ENCODE peak calls at places on chromosomes 5 and 9, in six cellular contexts. Y, J, V, P, S and K are unnamed samples.

GRCh38 chr5:151104795-151105194 is 24.0 kb upstream of the TNIP1 start:
- DNase-seq in S (no peak), Y (no peak), V (no peak), J (peak), P (no peak), K (no peak)

GRCh38 chr9:2138646-2139045 is 123.5 kb downstream of the SMARCA2 start:
- DNase-seq in Y (no peak), P (no peak), S (no peak), V (no peak), J (no peak), K (no peak)

GRCh38 chr5:1006656-1007071 is 1.9 kb upstream of the NKD2 start:
- DNase-seq in P (peak), V (peak), S (no peak), Y (no peak), J (no peak), K (no peak)

GRCh38 chr9:36640982-36641381 is 68.3 kb downstream of the MELK start:
- DNase-seq in P (no peak), J (no peak), Y (no peak), V (no peak), S (no peak), K (no peak)

GRCh38 chr5:97019435-97020117 is 83.7 kb downstream of the LNPEP start:
- DNase-seq in V (no peak), J (peak), S (no peak), P (no peak), Y (no peak), K (no peak)

GRCh38 chr5:34490501-34491250 is 165.5 kb upstream of the RAI14 start:
- DNase-seq in P (no peak), Y (no peak), S (no peak), V (no peak), J (peak), K (no peak)

GRCh38 chr5:147512640-147513334 is 2.9 kb upstream of the DPYSL3 start:
- DNase-seq in P (no peak), V (no peak), J (no peak), Y (no peak), S (no peak), K (no peak)

GRCh38 chr9:122127396-122127798 is 32.2 kb downstream of the NDUFA8 start:
- DNase-seq in J (no peak), Y (no peak), S (no peak), V (no peak), P (no peak), K (no peak)

GRCh38 chr9:115143689-115144088 is 25.7 kb upstream of the TNC start:
- DNase-seq in P (no peak), V (no peak), S (no peak), Y (no peak), J (no peak), K (no peak)

GRCh38 chr9:3475300-3476020 is 50.3 kb downstream of the RFX3 start:
- DNase-seq in S (no peak), P (no peak), V (peak), J (no peak), Y (no peak), K (no peak)

GRCh38 chr5:147621016-147621415 is 111.1 kb upstream of the DPYSL3 start:
- DNase-seq in Y (no peak), S (no peak), V (no peak), J (no peak), P (no peak), K (no peak)

GRCh38 chr5:133244242-133244641 is 192.4 kb downstream of the HSPA4 start:
- DNase-seq in Y (no peak), V (peak), J (no peak), P (no peak), S (no peak), K (no peak)

GRCh38 chr5:94849821-94850736 is 231.6 kb downstream of the SLF1 start:
- DNase-seq in Y (no peak), J (peak), P (peak), V (no peak), S (peak), K (no peak)

GRCh38 chr9:70413798-70414775 is at the start of gene KLF9:
- DNase-seq in V (peak), P (peak), S (peak), J (peak), Y (peak), K (peak)

GRCh38 chr5:17381926-17382325 is 116.1 kb upstream of the TAF11L2 start:
- DNase-seq in P (no peak), J (peak), S (no peak), V (peak), Y (no peak), K (no peak)

GRCh38 chr5:132747064-132747692 is at the start of gene CCNI2:
- DNase-seq in J (peak), S (no peak), Y (peak), V (peak), P (no peak), K (no peak)

GRCh38 chr9:132372177-132373095 is 17.6 kb upstream of the SETX start:
- DNase-seq in Y (no peak), P (peak), J (peak), V (peak), S (no peak), K (no peak)

GRCh38 chr9:110802416-110803035 is 133.9 kb downstream of the MUSK start:
- DNase-seq in S (no peak), V (no peak), P (no peak), J (peak), Y (no peak), K (no peak)
- H3K27ac ChIP-seq in S (no peak), V (no peak), P (no peak), J (no peak), Y (no peak), K (no peak)

DNA sequence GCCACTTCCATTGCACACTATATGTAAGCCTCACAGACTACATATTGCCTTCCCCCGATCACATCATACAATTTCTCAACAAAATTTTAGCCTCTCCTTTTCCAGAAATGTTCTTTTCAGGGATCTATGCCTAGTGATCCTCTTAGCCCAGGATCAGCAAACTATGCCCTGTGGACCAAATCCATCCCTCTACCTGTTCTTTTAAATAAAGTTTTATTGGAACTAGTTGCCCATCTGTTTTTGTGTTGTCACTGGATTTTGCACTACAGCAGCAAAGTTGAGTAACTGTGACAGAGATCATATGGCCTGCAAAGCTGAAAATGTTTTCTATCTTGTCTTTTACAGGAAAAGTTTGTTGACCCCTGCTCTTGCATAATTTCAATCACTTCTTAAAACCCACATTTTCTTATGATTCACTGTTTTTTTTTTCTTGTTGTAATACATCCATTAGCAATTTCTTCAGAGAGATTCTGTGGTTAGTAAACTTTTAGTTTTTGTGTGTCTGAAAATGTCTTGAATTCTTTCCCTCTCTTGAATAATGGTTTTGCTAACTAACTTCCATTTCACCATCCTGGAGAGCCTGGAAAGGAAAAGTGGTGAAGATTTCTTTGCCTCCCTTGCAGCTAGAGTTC is 7.1 kb downstream of the TXNDC8 start:
- DNase-seq in S (no peak), J (no peak), Y (no peak), V (no peak), P (no peak), K (no peak)
- H3K27ac ChIP-seq in S (no peak), J (no peak), Y (no peak), V (no peak), P (no peak), K (no peak)

GRCh38 chr5:172906436-172906835 is 52.8 kb upstream of the RPL26L1 start:
- DNase-seq in V (no peak), J (peak), P (no peak), S (no peak), Y (no peak), K (no peak)

GRCh38 chr5:172905346-172905756 is 53.9 kb upstream of the RPL26L1 start:
- DNase-seq in V (no peak), S (no peak), J (no peak), P (no peak), Y (no peak), K (no peak)

GRCh38 chr5:172905771-172906170 is 53.5 kb upstream of the RPL26L1 start:
- DNase-seq in J (peak), V (no peak), Y (no peak), S (no peak), P (no peak), K (no peak)

GRCh38 chr5:172906888-172907287 is 52.3 kb upstream of the RPL26L1 start:
- DNase-seq in S (no peak), P (no peak), Y (no peak), J (no peak), V (no peak), K (no peak)

GRCh38 chr5:172907657-172908056 is 51.6 kb upstream of the RPL26L1 start:
- DNase-seq in V (no peak), S (no peak), Y (no peak), P (no peak), J (no peak), K (no peak)
- H3K27ac ChIP-seq in V (no peak), S (no peak), Y (no peak), P (no peak), J (no peak), K (no peak)

GRCh38 chr5:109161914-109162683 is 247.7 kb downstream of the PJA2 start:
- DNase-seq in J (no peak), P (no peak), S (no peak), Y (no peak), V (no peak), K (peak)

GRCh38 chr5:109164001-109164400 is 245.8 kb downstream of the PJA2 start:
- DNase-seq in Y (no peak), V (no peak), P (no peak), J (no peak), S (no peak), K (no peak)

GRCh38 chr5:109167586-109167985 is 242.2 kb downstream of the PJA2 start:
- DNase-seq in Y (no peak), S (no peak), J (no peak), P (no peak), V (no peak), K (no peak)

GRCh38 chr5:109160468-109160867 is 249.3 kb downstream of the PJA2 start:
- DNase-seq in P (no peak), J (no peak), V (no peak), Y (no peak), S (no peak), K (no peak)

GRCh38 chr5:109163336-109163735 is 246.4 kb downstream of the PJA2 start:
- DNase-seq in P (no peak), Y (no peak), V (no peak), S (no peak), J (peak), K (no peak)
- H3K27ac ChIP-seq in P (no peak), Y (no peak), V (no peak), S (no peak), J (no peak), K (no peak)

GRCh38 chr9:89771205-89771604 is 166.4 kb downstream of the GADD45G start:
- DNase-seq in P (no peak), Y (no peak), J (no peak), S (no peak), V (no peak), K (no peak)
- H3K27ac ChIP-seq in P (no peak), Y (no peak), J (no peak), S (no peak), V (no peak), K (no peak)

GRCh38 chr5:139851558-139851957 is 56.0 kb downstream of the PSD2 start:
- DNase-seq in V (no peak), Y (no peak), P (no peak), S (no peak), J (no peak), K (no peak)

GRCh38 chr5:139849942-139850341 is 54.3 kb downstream of the PSD2 start:
- DNase-seq in P (no peak), J (no peak), S (no peak), V (no peak), Y (no peak), K (peak)

GRCh38 chr5:139849501-139849900 is 53.9 kb downstream of the PSD2 start:
- DNase-seq in S (no peak), V (no peak), Y (no peak), J (no peak), P (no peak), K (no peak)

GRCh38 chr5:139848508-139849100 is 53.0 kb downstream of the PSD2 start:
- DNase-seq in V (no peak), J (peak), Y (peak), P (peak), S (no peak), K (no peak)

GRCh38 chr5:139850423-139851016 is 54.9 kb downstream of the PSD2 start:
- DNase-seq in J (no peak), V (no peak), Y (no peak), S (no peak), P (no peak), K (no peak)
- H3K27ac ChIP-seq in J (no peak), V (peak), Y (no peak), S (no peak), P (no peak), K (no peak)

GRCh38 chr5:107383414-107383813 is 287.3 kb downstream of the EFNA5 start:
- DNase-seq in J (peak), P (no peak), Y (no peak), V (no peak), S (no peak), K (no peak)

GRCh38 chr5:107380654-107381053 is 290.1 kb downstream of the EFNA5 start:
- DNase-seq in V (no peak), Y (no peak), J (peak), P (no peak), S (no peak), K (no peak)

GRCh38 chr5:107378218-107378899 is 292.4 kb downstream of the EFNA5 start:
- DNase-seq in S (no peak), V (no peak), Y (no peak), P (no peak), J (no peak), K (no peak)

GRCh38 chr5:107384256-107384655 is 286.5 kb downstream of the EFNA5 start:
- DNase-seq in Y (no peak), V (no peak), J (peak), P (no peak), S (no peak), K (no peak)

GRCh38 chr5:107381189-107381856 is 289.4 kb downstream of the EFNA5 start:
- DNase-seq in Y (no peak), J (peak), P (no peak), V (no peak), S (no peak), K (peak)
- H3K27ac ChIP-seq in Y (no peak), J (no peak), P (no peak), V (no peak), S (peak), K (no peak)

GRCh38 chr5:156181656-156182055 is 145.3 kb upstream of the SGCD start:
- DNase-seq in P (no peak), S (no peak), V (no peak), J (no peak), Y (no peak), K (no peak)

GRCh38 chr5:156174225-156174624 is 152.7 kb upstream of the SGCD start:
- DNase-seq in Y (no peak), J (no peak), V (no peak), P (no peak), S (no peak), K (no peak)

GRCh38 chr5:156182174-156182967 is 144.6 kb upstream of the SGCD start:
- DNase-seq in J (no peak), V (no peak), Y (no peak), S (no peak), P (no peak), K (no peak)

DNA sequence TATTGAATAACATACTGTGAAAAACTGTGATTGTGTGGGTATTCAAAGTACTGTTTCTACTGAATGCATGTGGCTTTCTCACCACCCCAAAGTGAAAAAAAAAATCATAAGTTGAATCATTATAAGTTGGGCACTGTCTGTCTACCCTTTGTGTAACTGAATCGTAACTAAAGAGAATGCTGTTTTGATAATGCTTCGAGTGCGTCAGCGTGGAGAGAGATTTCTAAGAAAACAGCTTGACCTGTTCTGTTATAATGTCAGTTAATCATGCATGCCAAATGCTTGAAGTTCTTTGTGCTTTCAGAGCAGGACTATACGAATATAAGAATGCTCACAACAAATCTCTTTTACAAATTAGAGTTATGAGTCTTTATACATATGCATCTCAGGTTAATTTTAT is 148.8 kb upstream of the SGCD start:
- DNase-seq in J (no peak), P (no peak), Y (no peak), V (no peak), S (no peak), K (no peak)
- H3K27ac ChIP-seq in J (no peak), P (no peak), Y (no peak), V (no peak), S (no peak), K (no peak)

GRCh38 chr9:130872912-130873503 is 23.6 kb downstream of the QRFP start:
- DNase-seq in Y (no peak), P (no peak), V (no peak), S (no peak), J (no peak), K (no peak)
- H3K27ac ChIP-seq in Y (no peak), P (no peak), V (no peak), S (no peak), J (no peak), K (no peak)

GRCh38 chr9:136796238-136796774 is at the start of gene CCDC183:
- DNase-seq in P (no peak), J (no peak), Y (no peak), S (no peak), V (no peak), K (no peak)

GRCh38 chr9:136798708-136799078 is 2.6 kb downstream of the CCDC183 start:
- DNase-seq in V (no peak), P (no peak), Y (no peak), S (no peak), J (no peak), K (no peak)

GRCh38 chr9:136802321-136802720 is 5.4 kb upstream of the RABL6 start:
- DNase-seq in V (no peak), Y (no peak), P (no peak), J (no peak), S (no peak), K (no peak)

GRCh38 chr9:136799854-136800657 is 3.9 kb downstream of the CCDC183 start:
- DNase-seq in V (peak), Y (peak), J (peak), S (no peak), P (peak), K (peak)

DNA sequence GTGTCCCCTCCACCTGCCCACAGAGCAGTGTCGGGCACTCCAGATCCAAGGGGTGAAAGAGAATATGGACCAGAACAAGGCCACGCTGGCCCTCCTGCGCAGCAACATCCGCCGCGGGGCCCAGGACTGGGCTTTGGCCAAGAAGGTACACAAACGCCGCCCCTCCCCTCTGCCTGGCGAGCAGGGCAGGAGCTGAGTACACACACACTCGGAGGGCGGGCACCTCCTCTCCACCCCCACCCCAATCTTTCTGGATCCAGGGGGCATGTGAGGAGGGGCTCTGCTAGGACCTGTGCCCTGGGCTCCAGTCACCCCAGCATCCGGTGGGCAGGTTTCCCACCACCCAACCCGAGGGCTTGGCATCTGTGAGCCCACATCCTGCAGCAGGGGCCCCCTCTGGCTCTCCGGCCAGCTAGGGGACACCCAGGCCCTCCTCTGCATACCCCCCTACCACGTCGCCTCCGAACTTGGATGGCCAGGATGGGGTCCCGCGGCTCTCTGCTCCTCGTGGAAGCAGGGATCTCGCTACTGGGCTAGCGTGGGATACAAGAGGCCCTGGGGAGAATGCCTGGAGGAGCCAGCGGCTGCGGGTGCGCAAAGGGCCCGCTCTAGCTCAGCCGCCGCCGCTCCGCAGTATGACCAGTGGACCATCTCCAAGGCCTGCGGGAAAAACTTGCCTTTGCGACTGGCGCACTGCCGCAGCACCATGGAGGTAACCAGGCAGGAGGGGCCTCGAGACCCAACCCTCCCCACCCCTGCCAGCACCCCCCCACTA is 3.1 kb downstream of the CCDC183 start:
- DNase-seq in V (peak), Y (no peak), J (no peak), P (no peak), S (no peak), K (no peak)
- H3K27ac ChIP-seq in V (peak), Y (peak), J (peak), P (peak), S (peak), K (no peak)